ENCODE peak calls at places on chromosomes 1 and 21, in six cellular contexts. A, Y, J, V, K and W are unnamed samples.

GRCh38 chr1:200131551-200132125 is 104.1 kb downstream of the NR5A2 start:
- DNase-seq in A (no peak), Y (no peak), J (peak; percentile 42), V (no peak), K (no peak), W (peak; percentile 18)

GRCh38 chr1:190001187-190001586 is 476.5 kb downstream of the BRINP3 start:
- DNase-seq in A (no peak), Y (no peak), J (no peak), V (no peak), K (no peak), W (peak; percentile 33)

GRCh38 chr1:86687595-86687994 is 16.8 kb upstream of the SH3GLB1 start:
- DNase-seq in A (no peak), Y (peak; percentile 37), J (no peak), V (no peak), K (no peak), W (peak; percentile 25)

GRCh38 chr1:206699626-206700025 is 14.9 kb downstream of the MAPKAPK2 start:
- DNase-seq in A (peak; percentile 74), Y (no peak), J (no peak), V (no peak), K (no peak), W (no peak)

GRCh38 chr1:206685256-206685748 is 597 bp downstream of the MAPKAPK2 start:
- DNase-seq in A (no peak), Y (peak; percentile 22), J (peak; percentile 39), V (peak; percentile 43), K (peak; percentile 58), W (no peak)

GRCh38 chr1:163410073-163410522 is 88.3 kb downstream of the NUF2 start:
- DNase-seq in A (peak; percentile 20), Y (peak; percentile 79), J (peak; percentile 18), V (peak; percentile 10), K (no peak), W (peak; percentile 72)

GRCh38 chr1:183279835-183280234 is 93.8 kb downstream of the LAMC2 start:
- DNase-seq in A (peak; percentile 95), Y (no peak), J (no peak), V (no peak), K (peak; percentile 63), W (peak; percentile 58)

GRCh38 chr1:7177438-7178126 is 392.3 kb downstream of the CAMTA1 start:
- DNase-seq in A (no peak), Y (no peak), J (no peak), V (no peak), K (no peak), W (no peak)

GRCh38 chr1:16120940-16121410 is 34.9 kb downstream of the EPHA2 start:
- DNase-seq in A (peak; percentile 54), Y (peak; percentile 11), J (no peak), V (no peak), K (no peak), W (no peak)

GRCh38 chr1:39136635-39137034 is 67.9 kb upstream of the MACF1 start:
- DNase-seq in A (no peak), Y (no peak), J (no peak), V (no peak), K (no peak), W (no peak)

GRCh38 chr1:118985611-118986290 is 2.4 kb downstream of the TBX15 start:
- DNase-seq in A (no peak), Y (no peak), J (no peak), V (no peak), K (no peak), W (peak; percentile 22)

GRCh38 chr1:171155484-171155883 is 29.6 kb upstream of the FMO2 start:
- DNase-seq in A (no peak), Y (no peak), J (no peak), V (no peak), K (no peak), W (no peak)

GRCh38 chr1:17470021-17470799 is 30.7 kb upstream of the RCC2 start:
- DNase-seq in A (no peak), Y (no peak), J (no peak), V (no peak), K (no peak), W (no peak)

GRCh38 chr1:203915811-203916210 is 54.4 kb downstream of the SNRPE start:
- DNase-seq in A (peak; percentile 21), Y (no peak), J (peak; percentile 28), V (no peak), K (no peak), W (no peak)

GRCh38 chr21:44370027-44370735 is 16.8 kb downstream of the TRPM2 start:
- DNase-seq in A (no peak), Y (peak; percentile 37), J (peak; percentile 52), V (no peak), K (peak; percentile 40), W (peak; percentile 34)

GRCh38 chr1:36089393-36090121 is 865 bp downstream of the ADPRS start:
- DNase-seq in A (peak; percentile 17), Y (no peak), J (no peak), V (no peak), K (no peak), W (peak; percentile 29)

GRCh38 chr1:97414682-97415312 is 506.0 kb downstream of the DPYD start:
- DNase-seq in A (no peak), Y (no peak), J (no peak), V (no peak), K (no peak), W (no peak)

GRCh38 chr1:43952731-43953350 is 6.1 kb downstream of the IPO13 start:
- DNase-seq in A (no peak), Y (peak; percentile 97), J (no peak), V (no peak), K (no peak), W (no peak)

GRCh38 chr1:204513117-204513716 is 3.0 kb upstream of the MDM4 start:
- DNase-seq in A (no peak), Y (no peak), J (no peak), V (no peak), K (no peak), W (no peak)

GRCh38 chr1:47555841-47556616 is 118.2 kb downstream of the FOXD2 start:
- DNase-seq in A (no peak), Y (no peak), J (no peak), V (no peak), K (no peak), W (no peak)